ENCODE peak calls at places on chromosomes 1 and 21, in five cellular contexts. K, S, Y, Q and W are unnamed samples.

GRCh38 chr1:35544976-35545375 is 12.2 kb downstream of the KIAA0319L start:
- DNase-seq in K (peak; percentile 76), S (peak; percentile 55), Y (no peak), Q (peak; percentile 86), W (no peak)

GRCh38 chr1:202310746-202311145 is 31.0 kb downstream of the UBE2T start:
- DNase-seq in K (no peak), S (no peak), Y (no peak), Q (no peak), W (no peak)

GRCh38 chr1:7827134-7827955 is 25.5 kb downstream of the UTS2 start:
- DNase-seq in K (no peak), S (no peak), Y (no peak), Q (peak; percentile 6), W (no peak)

GRCh38 chr1:230624097-230624713 is 18.1 kb upstream of the COG2 start:
- DNase-seq in K (no peak), S (no peak), Y (no peak), Q (no peak), W (no peak)

GRCh38 chr1:58779059-58779754 is 4.6 kb downstream of the JUN start:
- DNase-seq in K (no peak), S (no peak), Y (no peak), Q (peak; percentile 9), W (no peak)

GRCh38 chr1:203287109-203287893 is 18.0 kb upstream of the BTG2 start:
- DNase-seq in K (no peak), S (no peak), Y (no peak), Q (no peak), W (no peak)

GRCh38 chr21:39705849-39706248 is 39.1 kb upstream of the IGSF5 start:
- DNase-seq in K (no peak), S (no peak), Y (no peak), Q (no peak), W (no peak)

GRCh38 chr21:42674351-42674940 is 21.0 kb downstream of the PDE9A start:
- DNase-seq in K (peak; percentile 84), S (no peak), Y (peak; percentile 74), Q (peak; percentile 72), W (no peak)

GRCh38 chr1:235763962-235764361 is 102.7 kb downstream of the LYST start:
- DNase-seq in K (no peak), S (no peak), Y (no peak), Q (no peak), W (no peak)

GRCh38 chr1:162543228-162543627 is 18.3 kb upstream of the UAP1 start:
- DNase-seq in K (no peak), S (no peak), Y (no peak), Q (no peak), W (no peak)

GRCh38 chr21:43757601-43758000 is 18.5 kb downstream of the CSTB start:
- DNase-seq in K (no peak), S (no peak), Y (no peak), Q (no peak), W (peak; percentile 30)
- H3K27ac ChIP-seq in K (no peak overlapping the region), S (peak overlapping the region; percentile 80), Y (peak overlapping the region; percentile 74), Q (no peak overlapping the region), W (peak overlapping the region; percentile 33)

DNA sequence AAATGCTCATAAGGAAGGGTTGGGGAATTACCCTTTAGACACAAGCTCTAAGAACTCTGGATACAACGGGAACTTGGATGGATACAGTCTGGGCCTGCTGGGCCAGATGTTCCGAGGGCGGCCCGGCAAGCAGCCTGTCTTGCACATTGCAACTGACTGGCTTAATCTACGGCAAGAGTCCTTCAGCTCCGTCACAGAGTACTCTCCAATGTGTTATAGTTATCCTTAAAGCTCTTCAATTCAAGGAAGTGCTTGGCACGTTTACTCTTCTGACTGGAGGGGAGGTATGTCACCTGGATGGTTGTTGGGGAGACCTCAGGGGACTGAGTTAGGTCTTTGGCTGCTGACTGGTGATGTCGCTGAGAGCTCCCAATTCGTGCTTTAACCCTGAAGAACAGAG is 1.1 kb upstream of the CFAP141 start:
- DNase-seq in K (no peak), S (peak; percentile 53), Y (no peak), Q (no peak), W (no peak)
- H3K27ac ChIP-seq in K (no peak overlapping the region), S (no peak overlapping the region), Y (no peak overlapping the region), Q (no peak overlapping the region), W (no peak overlapping the region)

DNA sequence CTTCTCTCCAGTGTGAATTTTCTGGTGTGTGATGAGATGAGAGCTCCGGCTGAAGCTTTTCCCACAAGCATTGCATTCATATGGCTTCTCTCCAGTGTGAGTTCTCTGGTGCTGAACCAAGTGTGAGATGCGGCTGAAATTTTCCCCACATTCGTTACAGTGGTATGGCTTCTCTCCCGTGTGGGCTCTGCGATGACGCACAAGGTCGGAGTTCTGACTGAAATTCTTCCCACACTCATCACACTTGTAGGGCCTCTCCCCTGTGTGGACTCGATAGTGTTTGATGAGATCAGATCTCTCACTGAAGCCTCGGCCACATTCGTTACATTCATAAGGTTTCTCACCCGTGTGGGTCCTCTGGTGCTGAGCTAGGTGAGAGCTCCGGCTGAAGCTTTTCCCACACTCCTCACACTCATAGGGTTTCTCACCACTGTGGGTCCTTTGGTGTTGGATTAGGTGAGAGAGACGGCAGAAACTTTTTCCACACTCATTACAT is 7.4 kb downstream of the ZNF436 start:
- DNase-seq in K (no peak), S (no peak), Y (no peak), Q (no peak), W (no peak)
- H3K27ac ChIP-seq in K (no peak overlapping the region), S (no peak overlapping the region), Y (no peak overlapping the region), Q (no peak overlapping the region), W (no peak overlapping the region)

GRCh38 chr1:40928699-40929098 is 50.8 kb upstream of the CTPS1 start:
- DNase-seq in K (no peak), S (no peak), Y (no peak), Q (no peak), W (no peak)

GRCh38 chr1:40929145-40929544 is 50.4 kb upstream of the CTPS1 start:
- DNase-seq in K (no peak), S (no peak), Y (no peak), Q (no peak), W (no peak)

GRCh38 chr1:40931601-40932000 is 47.9 kb upstream of the CTPS1 start:
- DNase-seq in K (no peak), S (no peak), Y (no peak), Q (no peak), W (no peak)

GRCh38 chr1:40930174-40930573 is 49.3 kb upstream of the CTPS1 start:
- DNase-seq in K (no peak), S (no peak), Y (no peak), Q (no peak), W (no peak)

DNA sequence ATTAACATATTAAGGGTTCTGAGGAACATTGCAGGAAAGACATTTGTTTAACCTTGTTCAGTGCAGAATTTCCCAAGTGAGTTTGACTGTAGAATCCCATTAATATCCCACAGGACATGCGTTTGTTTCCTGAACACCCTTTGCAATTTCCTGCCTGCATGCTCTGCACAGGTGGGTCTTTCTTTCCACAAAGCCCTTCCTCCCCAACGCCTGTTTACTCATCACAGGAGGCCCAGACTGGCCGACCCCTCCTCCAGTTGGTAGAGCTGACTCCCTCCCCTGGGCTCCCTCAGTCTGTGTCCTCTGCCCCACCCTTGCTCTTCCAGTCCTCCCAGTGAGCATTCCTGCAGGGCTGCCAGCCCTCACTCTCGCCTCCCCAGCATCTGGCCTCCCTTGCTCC is 47.5 kb upstream of the CTPS1 start:
- DNase-seq in K (no peak), S (no peak), Y (no peak), Q (peak; percentile 29), W (no peak)
- H3K27ac ChIP-seq in K (no peak overlapping the region), S (no peak overlapping the region), Y (no peak overlapping the region), Q (no peak overlapping the region), W (no peak overlapping the region)

GRCh38 chr1:110205591-110206155 is 4.4 kb upstream of the KCNC4 start:
- DNase-seq in K (no peak), S (no peak), Y (no peak), Q (no peak), W (peak; percentile 31)
- H3K27ac ChIP-seq in K (no peak overlapping the region), S (no peak overlapping the region), Y (no peak overlapping the region), Q (no peak overlapping the region), W (no peak overlapping the region)

GRCh38 chr1:210600421-210601195 is 271.9 kb downstream of the HHAT start:
- DNase-seq in K (no peak), S (no peak), Y (no peak), Q (no peak), W (no peak)

GRCh38 chr1:210598135-210598652 is 269.5 kb downstream of the HHAT start:
- DNase-seq in K (no peak), S (no peak), Y (peak; percentile 27), Q (no peak), W (no peak)

GRCh38 chr1:210596641-210597040 is 267.9 kb downstream of the HHAT start:
- DNase-seq in K (no peak), S (no peak), Y (no peak), Q (no peak), W (no peak)

GRCh38 chr1:210594605-210595004 is 265.9 kb downstream of the HHAT start:
- DNase-seq in K (no peak), S (no peak), Y (no peak), Q (no peak), W (no peak)

GRCh38 chr1:210597555-210598134 is 268.9 kb downstream of the HHAT start:
- DNase-seq in K (no peak), S (no peak), Y (no peak), Q (no peak), W (no peak)
- H3K27ac ChIP-seq in K (no peak overlapping the region), S (no peak overlapping the region), Y (no peak overlapping the region), Q (no peak overlapping the region), W (no peak overlapping the region)